ENCODE peak calls at places on chromosomes 12 and 14, in seven cellular contexts. One of them, this sample, is unnamed.

GRCh38 chr14:104778694-104779331 is 16.7 kb downstream of the AKT1 start:
- DNase-seq in CD4-positive, alpha-beta memory T cell: no peak
- DNase-seq in fibroblast of lung: no peak
- DNase-seq in CD8-positive, alpha-beta T cell: no peak
- DNase-seq in GM23248: no peak
- DNase-seq in body of pancreas: no peak
- DNase-seq in IMR-90: no peak
- DNase-seq in this sample: no peak

GRCh38 chr12:26410686-26411085 is 215.3 kb downstream of the SSPN start:
- DNase-seq in IMR-90: no peak
- DNase-seq in CD8-positive, alpha-beta T cell: no peak
- DNase-seq in CD4-positive, alpha-beta memory T cell: no peak
- DNase-seq in fibroblast of lung: no peak
- DNase-seq in body of pancreas: no peak
- DNase-seq in GM23248: no peak
- DNase-seq in this sample: no peak

GRCh38 chr12:111745201-111745600 is 21.5 kb upstream of the ALDH2 start:
- DNase-seq in IMR-90: no peak
- DNase-seq in CD4-positive, alpha-beta memory T cell: no peak
- DNase-seq in fibroblast of lung: no peak
- DNase-seq in CD8-positive, alpha-beta T cell: no peak
- DNase-seq in body of pancreas: no peak
- DNase-seq in GM23248: no peak
- DNase-seq in this sample: no peak

GRCh38 chr14:96497586-96497985 is 4.6 kb upstream of the PAPOLA start:
- DNase-seq in fibroblast of lung: no peak
- DNase-seq in CD8-positive, alpha-beta T cell: no peak
- DNase-seq in IMR-90: no peak
- DNase-seq in CD4-positive, alpha-beta memory T cell: no peak
- DNase-seq in body of pancreas: no peak
- DNase-seq in GM23248: no peak
- DNase-seq in this sample: no peak

GRCh38 chr12:7100239-7100638 is 8.0 kb upstream of the C1R start:
- DNase-seq in CD8-positive, alpha-beta T cell: no peak
- DNase-seq in IMR-90: no peak
- DNase-seq in GM23248: no peak
- DNase-seq in fibroblast of lung: no peak
- DNase-seq in CD4-positive, alpha-beta memory T cell: no peak
- DNase-seq in body of pancreas: no peak
- DNase-seq in this sample: no peak

GRCh38 chr14:53491256-53491905 is 338.3 kb upstream of the DDHD1 start:
- DNase-seq in CD8-positive, alpha-beta T cell: no peak
- DNase-seq in IMR-90: peak; percentile 28
- DNase-seq in CD4-positive, alpha-beta memory T cell: no peak
- DNase-seq in GM23248: peak; percentile 62
- DNase-seq in body of pancreas: no peak
- DNase-seq in fibroblast of lung: peak; percentile 46
- DNase-seq in this sample: no peak

GRCh38 chr12:65659681-65660080 is 164.6 kb upstream of the HMGA2 start:
- DNase-seq in IMR-90: no peak
- DNase-seq in GM23248: no peak
- DNase-seq in CD4-positive, alpha-beta memory T cell: no peak
- DNase-seq in CD8-positive, alpha-beta T cell: no peak
- DNase-seq in fibroblast of lung: peak; percentile 32
- DNase-seq in body of pancreas: no peak
- DNase-seq in this sample: no peak

GRCh38 chr12:8823565-8824300 is 1.3 kb downstream of the A2ML1 start:
- DNase-seq in CD4-positive, alpha-beta memory T cell: no peak
- DNase-seq in body of pancreas: peak; percentile 3
- DNase-seq in fibroblast of lung: peak; percentile 33
- DNase-seq in IMR-90: peak; percentile 12
- DNase-seq in GM23248: peak; percentile 41
- DNase-seq in CD8-positive, alpha-beta T cell: no peak
- DNase-seq in this sample: no peak

GRCh38 chr12:130160711-130161231 is 1.5 kb upstream of the FZD10 start:
- DNase-seq in CD4-positive, alpha-beta memory T cell: no peak
- DNase-seq in body of pancreas: no peak
- DNase-seq in CD8-positive, alpha-beta T cell: no peak
- DNase-seq in GM23248: no peak
- DNase-seq in IMR-90: no peak
- DNase-seq in fibroblast of lung: no peak
- DNase-seq in this sample: no peak

GRCh38 chr14:97120204-97121120 is 323.3 kb downstream of the VRK1 start:
- DNase-seq in IMR-90: no peak
- DNase-seq in GM23248: no peak
- DNase-seq in fibroblast of lung: no peak
- DNase-seq in CD8-positive, alpha-beta T cell: peak; percentile 32
- DNase-seq in CD4-positive, alpha-beta memory T cell: peak; percentile 67
- DNase-seq in body of pancreas: no peak
- DNase-seq in this sample: no peak

GRCh38 chr12:53252349-53252916 is 15.7 kb upstream of the ESPL1 start:
- DNase-seq in body of pancreas: peak; percentile 28
- DNase-seq in CD4-positive, alpha-beta memory T cell: no peak
- DNase-seq in CD8-positive, alpha-beta T cell: no peak
- DNase-seq in fibroblast of lung: peak; percentile 24
- DNase-seq in GM23248: peak; percentile 68
- DNase-seq in IMR-90: no peak
- DNase-seq in this sample: no peak

GRCh38 chr14:88792572-88793258 is at the start of gene EML5:
- DNase-seq in fibroblast of lung: peak; percentile 64
- DNase-seq in body of pancreas: peak; percentile 92
- DNase-seq in GM23248: peak; percentile 81
- DNase-seq in CD4-positive, alpha-beta memory T cell: peak; percentile 86
- DNase-seq in CD8-positive, alpha-beta T cell: peak; percentile 84
- DNase-seq in IMR-90: peak; percentile 73
- DNase-seq in this sample: peak; percentile 25

GRCh38 chr12:20220339-20220738 is 148.0 kb upstream of the PDE3A start:
- DNase-seq in GM23248: peak; percentile 44
- DNase-seq in IMR-90: peak; percentile 34
- DNase-seq in body of pancreas: no peak
- DNase-seq in fibroblast of lung: peak; percentile 37
- DNase-seq in CD8-positive, alpha-beta T cell: no peak
- DNase-seq in CD4-positive, alpha-beta memory T cell: no peak
- DNase-seq in this sample: no peak

GRCh38 chr12:55619352-55620138 is 17.1 kb upstream of the OR10P1 start:
- DNase-seq in fibroblast of lung: peak; percentile 88
- DNase-seq in IMR-90: peak; percentile 92
- DNase-seq in body of pancreas: peak; percentile 78
- DNase-seq in CD4-positive, alpha-beta memory T cell: peak; percentile 67
- DNase-seq in GM23248: peak; percentile 91
- DNase-seq in CD8-positive, alpha-beta T cell: peak; percentile 59
- DNase-seq in this sample: no peak

GRCh38 chr12:39441189-39441962 is 1.5 kb downstream of the KIF21A start:
- DNase-seq in body of pancreas: no peak
- DNase-seq in CD8-positive, alpha-beta T cell: no peak
- DNase-seq in GM23248: no peak
- DNase-seq in IMR-90: no peak
- DNase-seq in CD4-positive, alpha-beta memory T cell: no peak
- DNase-seq in fibroblast of lung: no peak
- DNase-seq in this sample: no peak

DNA sequence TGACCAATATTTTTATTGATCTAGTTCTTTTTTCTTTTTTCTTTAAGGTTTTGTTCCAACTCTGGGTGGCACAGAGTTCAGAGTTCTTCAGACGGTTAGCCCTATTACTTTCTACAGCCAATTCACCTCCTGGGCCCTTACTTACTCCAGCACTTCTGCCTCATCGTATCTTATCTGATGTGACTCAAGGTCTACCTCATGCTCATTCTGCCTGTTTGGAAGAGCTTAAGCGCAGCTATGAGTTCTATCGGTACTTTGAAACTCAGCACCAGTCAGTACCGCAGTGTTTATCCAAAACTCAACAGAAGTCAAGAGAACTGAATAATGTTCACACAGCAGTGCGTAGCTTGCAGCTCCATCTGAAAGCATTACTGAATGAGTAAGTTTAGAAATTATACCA is 64.7 kb downstream of the VEZT start:
- DNase-seq in body of pancreas: no peak
- DNase-seq in fibroblast of lung: peak; percentile 93
- DNase-seq in CD8-positive, alpha-beta T cell: no peak
- DNase-seq in GM23248: no peak
- DNase-seq in IMR-90: peak; percentile 54
- DNase-seq in CD4-positive, alpha-beta memory T cell: no peak
- DNase-seq in this sample: no peak
- H3K36me3 ChIP-seq in body of pancreas: peaks cover 10% of the 10 kb centered on the region
- H3K36me3 ChIP-seq in fibroblast of lung: peaks cover 3% of the 10 kb centered on the region
- H3K36me3 ChIP-seq in CD8-positive, alpha-beta T cell: peaks cover 4% of the 10 kb centered on the region
- H3K36me3 ChIP-seq in GM23248: peaks cover 22% of the 10 kb centered on the region
- H3K36me3 ChIP-seq in IMR-90: peaks cover 26% of the 10 kb centered on the region
- H3K36me3 ChIP-seq in CD4-positive, alpha-beta memory T cell: peaks cover 20% of the 10 kb centered on the region
- H3K36me3 ChIP-seq in this sample: peaks cover 26% of the 10 kb centered on the region

GRCh38 chr12:34300376-34301250 is 278.3 kb downstream of the ALG10 start:
- DNase-seq in CD8-positive, alpha-beta T cell: no peak
- DNase-seq in fibroblast of lung: no peak
- DNase-seq in CD4-positive, alpha-beta memory T cell: no peak
- DNase-seq in IMR-90: no peak
- DNase-seq in GM23248: no peak
- DNase-seq in body of pancreas: no peak
- DNase-seq in this sample: no peak
- H3K9me3 ChIP-seq in CD8-positive, alpha-beta T cell: no peaks in the 10 kb centered on the region
- H3K9me3 ChIP-seq in fibroblast of lung: no peaks in the 10 kb centered on the region
- H3K9me3 ChIP-seq in CD4-positive, alpha-beta memory T cell: peaks cover 6% of the 10 kb centered on the region
- H3K9me3 ChIP-seq in IMR-90: peaks cover 76% of the 10 kb centered on the region
- H3K9me3 ChIP-seq in GM23248: no peaks in the 10 kb centered on the region
- H3K9me3 ChIP-seq in body of pancreas: no peaks in the 10 kb centered on the region
- H3K9me3 ChIP-seq in this sample: no peaks in the 10 kb centered on the region

DNA sequence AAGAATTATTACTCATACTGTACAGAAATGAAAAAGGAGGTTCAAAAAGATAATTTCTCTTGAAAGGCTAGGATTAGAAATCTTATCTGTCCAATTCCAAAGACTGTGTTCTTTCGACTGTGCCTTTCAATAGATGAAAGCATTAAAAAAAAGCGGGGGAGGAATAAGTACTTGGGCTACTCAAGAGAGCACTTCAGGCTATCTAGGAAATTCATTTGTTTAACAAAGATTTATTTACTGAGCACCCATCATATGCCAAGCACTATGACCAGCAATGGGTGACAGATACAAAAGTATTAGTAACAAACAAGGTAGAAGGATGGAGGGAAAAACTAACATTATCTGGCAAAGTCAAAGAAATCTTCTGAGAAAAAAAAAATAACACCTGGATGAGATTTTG is 37.4 kb downstream of the SENP1 start:
- DNase-seq in CD4-positive, alpha-beta memory T cell: no peak
- DNase-seq in body of pancreas: no peak
- DNase-seq in CD8-positive, alpha-beta T cell: no peak
- DNase-seq in GM23248: no peak
- DNase-seq in fibroblast of lung: no peak
- DNase-seq in IMR-90: no peak
- DNase-seq in this sample: no peak
- H3K36me3 ChIP-seq in CD4-positive, alpha-beta memory T cell: peaks cover 56% of the 10 kb centered on the region
- H3K36me3 ChIP-seq in body of pancreas: peaks cover 19% of the 10 kb centered on the region
- H3K36me3 ChIP-seq in CD8-positive, alpha-beta T cell: peaks cover 34% of the 10 kb centered on the region
- H3K36me3 ChIP-seq in GM23248: peaks cover 41% of the 10 kb centered on the region
- H3K36me3 ChIP-seq in fibroblast of lung: peaks cover 1% of the 10 kb centered on the region
- H3K36me3 ChIP-seq in IMR-90: peaks cover 19% of the 10 kb centered on the region
- H3K36me3 ChIP-seq in this sample: peaks cover 42% of the 10 kb centered on the region

GRCh38 chr14:105888784-105889665 is 362.6 kb downstream of the TMEM121 start:
- DNase-seq in GM23248: no peak
- DNase-seq in fibroblast of lung: no peak
- DNase-seq in body of pancreas: no peak
- DNase-seq in CD4-positive, alpha-beta memory T cell: no peak
- DNase-seq in IMR-90: no peak
- DNase-seq in CD8-positive, alpha-beta T cell: no peak
- DNase-seq in this sample: no peak

GRCh38 chr14:105890474-105891220 is 364.3 kb downstream of the TMEM121 start:
- DNase-seq in CD8-positive, alpha-beta T cell: no peak
- DNase-seq in body of pancreas: no peak
- DNase-seq in CD4-positive, alpha-beta memory T cell: no peak
- DNase-seq in fibroblast of lung: no peak
- DNase-seq in IMR-90: no peak
- DNase-seq in GM23248: no peak
- DNase-seq in this sample: no peak

GRCh38 chr14:105891221-105891602 is 364.8 kb downstream of the TMEM121 start:
- DNase-seq in CD8-positive, alpha-beta T cell: no peak
- DNase-seq in IMR-90: no peak
- DNase-seq in body of pancreas: no peak
- DNase-seq in CD4-positive, alpha-beta memory T cell: no peak
- DNase-seq in GM23248: no peak
- DNase-seq in fibroblast of lung: no peak
- DNase-seq in this sample: no peak

GRCh38 chr14:105888151-105888550 is 361.8 kb downstream of the TMEM121 start:
- DNase-seq in body of pancreas: no peak
- DNase-seq in CD8-positive, alpha-beta T cell: no peak
- DNase-seq in fibroblast of lung: no peak
- DNase-seq in CD4-positive, alpha-beta memory T cell: no peak
- DNase-seq in GM23248: no peak
- DNase-seq in IMR-90: no peak
- DNase-seq in this sample: no peak

GRCh38 chr14:105889666-105890473 is 363.5 kb downstream of the TMEM121 start:
- DNase-seq in CD4-positive, alpha-beta memory T cell: no peak
- DNase-seq in IMR-90: no peak
- DNase-seq in GM23248: no peak
- DNase-seq in fibroblast of lung: no peak
- DNase-seq in body of pancreas: no peak
- DNase-seq in CD8-positive, alpha-beta T cell: no peak
- DNase-seq in this sample: no peak
- H3K9me3 ChIP-seq in CD4-positive, alpha-beta memory T cell: no peaks in the 10 kb centered on the region
- H3K9me3 ChIP-seq in IMR-90: peaks cover 39% of the 10 kb centered on the region
- H3K9me3 ChIP-seq in GM23248: no peaks in the 10 kb centered on the region
- H3K9me3 ChIP-seq in fibroblast of lung: no peaks in the 10 kb centered on the region
- H3K9me3 ChIP-seq in body of pancreas: no peaks in the 10 kb centered on the region
- H3K9me3 ChIP-seq in CD8-positive, alpha-beta T cell: no peaks in the 10 kb centered on the region
- H3K9me3 ChIP-seq in this sample: no peaks in the 10 kb centered on the region

GRCh38 chr12:126189856-126190255 is 1124.6 kb downstream of the AACS start:
- DNase-seq in GM23248: no peak
- DNase-seq in body of pancreas: no peak
- DNase-seq in fibroblast of lung: no peak
- DNase-seq in IMR-90: no peak
- DNase-seq in CD4-positive, alpha-beta memory T cell: no peak
- DNase-seq in CD8-positive, alpha-beta T cell: no peak
- DNase-seq in this sample: no peak
- H3K36me3 ChIP-seq in GM23248: no peaks in the 10 kb centered on the region
- H3K36me3 ChIP-seq in body of pancreas: no peaks in the 10 kb centered on the region
- H3K36me3 ChIP-seq in fibroblast of lung: no peaks in the 10 kb centered on the region
- H3K36me3 ChIP-seq in IMR-90: no peaks in the 10 kb centered on the region
- H3K36me3 ChIP-seq in CD4-positive, alpha-beta memory T cell: no peaks in the 10 kb centered on the region
- H3K36me3 ChIP-seq in CD8-positive, alpha-beta T cell: no peaks in the 10 kb centered on the region
- H3K36me3 ChIP-seq in this sample: no peaks in the 10 kb centered on the region

DNA sequence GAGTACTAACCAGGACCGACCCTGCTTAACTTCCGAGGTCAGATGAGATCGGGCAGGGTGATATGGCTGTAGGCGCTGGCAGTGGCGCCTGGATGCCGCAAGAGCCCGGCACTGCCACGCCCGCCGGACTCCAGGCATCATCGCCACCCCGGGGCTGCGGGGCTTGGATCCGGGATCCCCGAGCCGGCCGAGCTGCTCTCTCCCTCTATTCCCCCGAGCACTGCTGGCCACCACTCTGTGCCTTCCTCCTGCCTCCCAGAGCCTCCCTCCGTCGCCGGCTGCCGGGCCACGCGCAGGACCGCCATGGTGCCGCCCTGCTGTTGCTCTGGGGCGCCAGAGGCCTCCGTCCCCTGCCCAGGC is 153.2 kb upstream of the ALG10B start:
- DNase-seq in body of pancreas: no peak
- DNase-seq in GM23248: no peak
- DNase-seq in fibroblast of lung: no peak
- DNase-seq in CD4-positive, alpha-beta memory T cell: no peak
- DNase-seq in IMR-90: no peak
- DNase-seq in CD8-positive, alpha-beta T cell: no peak
- DNase-seq in this sample: no peak
- H3K9me3 ChIP-seq in body of pancreas: no peaks in the 10 kb centered on the region
- H3K9me3 ChIP-seq in GM23248: no peaks in the 10 kb centered on the region
- H3K9me3 ChIP-seq in fibroblast of lung: no peaks in the 10 kb centered on the region
- H3K9me3 ChIP-seq in CD4-positive, alpha-beta memory T cell: no peaks in the 10 kb centered on the region
- H3K9me3 ChIP-seq in IMR-90: peaks cover 33% of the 10 kb centered on the region
- H3K9me3 ChIP-seq in CD8-positive, alpha-beta T cell: no peaks in the 10 kb centered on the region
- H3K9me3 ChIP-seq in this sample: no peaks in the 10 kb centered on the region